ENCODE peak calls at places on chromosomes 11 and 22, in seven cellular contexts. One of them, this sample, is unnamed.

GRCh38 chr22:24153353-24153752 is 27.9 kb upstream of the SUSD2 start:
- DNase-seq in OCI-LY7: peak
- DNase-seq in A549: no peak
- DNase-seq in heart left ventricle: no peak
- DNase-seq in K562: no peak
- DNase-seq in gastrocnemius medialis: no peak
- DNase-seq in nephron progenitor cell: no peak
- DNase-seq in this sample: no peak

GRCh38 chr11:75269896-75270295 is 29.3 kb downstream of the TPBGL start:
- DNase-seq in OCI-LY7: no peak
- DNase-seq in A549: no peak
- DNase-seq in heart left ventricle: peak
- DNase-seq in K562: no peak
- DNase-seq in gastrocnemius medialis: no peak
- DNase-seq in nephron progenitor cell: no peak
- DNase-seq in this sample: no peak

GRCh38 chr11:78365381-78365792 is 52.2 kb downstream of the GAB2 start:
- DNase-seq in OCI-LY7: no peak
- DNase-seq in A549: no peak
- DNase-seq in heart left ventricle: no peak
- DNase-seq in K562: no peak
- DNase-seq in gastrocnemius medialis: no peak
- DNase-seq in nephron progenitor cell: no peak
- DNase-seq in this sample: no peak

GRCh38 chr22:39690901-39691620 is 120.5 kb downstream of the CACNA1I start:
- DNase-seq in OCI-LY7: no peak
- DNase-seq in A549: no peak
- DNase-seq in heart left ventricle: no peak
- DNase-seq in K562: peak
- DNase-seq in gastrocnemius medialis: no peak
- DNase-seq in nephron progenitor cell: peak
- DNase-seq in this sample: no peak

GRCh38 chr11:93842461-93842860 is 8.0 kb downstream of the VSTM5 start:
- DNase-seq in OCI-LY7: no peak
- DNase-seq in A549: no peak
- DNase-seq in heart left ventricle: no peak
- DNase-seq in K562: peak
- DNase-seq in gastrocnemius medialis: no peak
- DNase-seq in nephron progenitor cell: no peak
- DNase-seq in this sample: no peak

GRCh38 chr11:77361184-77361583 is 59.7 kb upstream of the GDPD4 start:
- DNase-seq in OCI-LY7: no peak
- DNase-seq in A549: no peak
- DNase-seq in heart left ventricle: no peak
- DNase-seq in K562: no peak
- DNase-seq in gastrocnemius medialis: no peak
- DNase-seq in nephron progenitor cell: no peak
- DNase-seq in this sample: no peak

GRCh38 chr11:44737222-44737621 is 10.5 kb downstream of the TSPAN18 start:
- DNase-seq in OCI-LY7: no peak
- DNase-seq in A549: no peak
- DNase-seq in heart left ventricle: no peak
- DNase-seq in K562: no peak
- DNase-seq in gastrocnemius medialis: no peak
- DNase-seq in nephron progenitor cell: no peak
- DNase-seq in this sample: no peak

GRCh38 chr11:80593981-80594380 is 1153.2 kb upstream of the TENM4 start:
- DNase-seq in OCI-LY7: no peak
- DNase-seq in A549: no peak
- DNase-seq in heart left ventricle: no peak
- DNase-seq in K562: no peak
- DNase-seq in gastrocnemius medialis: no peak
- DNase-seq in nephron progenitor cell: no peak
- DNase-seq in this sample: no peak

GRCh38 chr11:44312876-44313275 is 2.9 kb upstream of the ALX4 start:
- DNase-seq in OCI-LY7: no peak
- DNase-seq in A549: no peak
- DNase-seq in heart left ventricle: no peak
- DNase-seq in K562: no peak
- DNase-seq in gastrocnemius medialis: no peak
- DNase-seq in nephron progenitor cell: no peak
- DNase-seq in this sample: no peak

GRCh38 chr11:65207918-65208784 is 26.4 kb downstream of the CAPN1 start:
- DNase-seq in OCI-LY7: no peak
- DNase-seq in A549: no peak
- DNase-seq in heart left ventricle: no peak
- DNase-seq in K562: no peak
- DNase-seq in gastrocnemius medialis: no peak
- DNase-seq in nephron progenitor cell: no peak
- DNase-seq in this sample: no peak

GRCh38 chr11:113447621-113448310 is 27.4 kb downstream of the DRD2 start:
- DNase-seq in OCI-LY7: no peak
- DNase-seq in A549: no peak
- DNase-seq in heart left ventricle: no peak
- DNase-seq in K562: no peak
- DNase-seq in gastrocnemius medialis: no peak
- DNase-seq in nephron progenitor cell: no peak
- DNase-seq in this sample: no peak

GRCh38 chr11:3865388-3866193 is 10.1 kb downstream of the STIM1 start:
- DNase-seq in OCI-LY7: peak
- DNase-seq in A549: no peak
- DNase-seq in heart left ventricle: no peak
- DNase-seq in K562: no peak
- DNase-seq in gastrocnemius medialis: no peak
- DNase-seq in nephron progenitor cell: no peak
- DNase-seq in this sample: no peak

GRCh38 chr11:2587976-2588748 is 111.6 kb downstream of the KCNQ1OT1 start:
- DNase-seq in OCI-LY7: no peak
- DNase-seq in A549: no peak
- DNase-seq in heart left ventricle: peak
- DNase-seq in K562: no peak
- DNase-seq in gastrocnemius medialis: no peak
- DNase-seq in nephron progenitor cell: no peak
- DNase-seq in this sample: peak

GRCh38 chr11:12246989-12247388 is 130.4 kb upstream of the PARVA start:
- DNase-seq in OCI-LY7: no peak
- DNase-seq in A549: no peak
- DNase-seq in heart left ventricle: no peak
- DNase-seq in K562: no peak
- DNase-seq in gastrocnemius medialis: no peak
- DNase-seq in nephron progenitor cell: no peak
- DNase-seq in this sample: no peak

GRCh38 chr11:86459682-86460460 is 85.2 kb downstream of the CCDC81 start:
- DNase-seq in OCI-LY7: no peak
- DNase-seq in A549: peak
- DNase-seq in heart left ventricle: peak
- DNase-seq in K562: no peak
- DNase-seq in gastrocnemius medialis: no peak
- DNase-seq in nephron progenitor cell: no peak
- DNase-seq in this sample: no peak

GRCh38 chr22:41367039-41367679 is 14.6 kb upstream of the TEF start:
- DNase-seq in OCI-LY7: no peak
- DNase-seq in A549: peak
- DNase-seq in heart left ventricle: peak
- DNase-seq in K562: peak
- DNase-seq in gastrocnemius medialis: peak
- DNase-seq in nephron progenitor cell: peak
- DNase-seq in this sample: no peak

GRCh38 chr22:43151251-43152000 is at the start of gene TSPO:
- DNase-seq in OCI-LY7: peak
- DNase-seq in A549: peak
- DNase-seq in heart left ventricle: peak
- DNase-seq in K562: peak
- DNase-seq in gastrocnemius medialis: peak
- DNase-seq in nephron progenitor cell: peak
- DNase-seq in this sample: peak

GRCh38 chr11:94790771-94791180 is 22.6 kb downstream of the AMOTL1 start:
- DNase-seq in OCI-LY7: no peak
- DNase-seq in A549: no peak
- DNase-seq in heart left ventricle: no peak
- DNase-seq in K562: no peak
- DNase-seq in gastrocnemius medialis: no peak
- DNase-seq in nephron progenitor cell: no peak
- DNase-seq in this sample: no peak

GRCh38 chr22:47282851-47283250 is 520.4 kb downstream of the TBC1D22A start:
- DNase-seq in OCI-LY7: no peak
- DNase-seq in A549: no peak
- DNase-seq in heart left ventricle: no peak
- DNase-seq in K562: no peak
- DNase-seq in gastrocnemius medialis: no peak
- DNase-seq in nephron progenitor cell: no peak
- DNase-seq in this sample: no peak

GRCh38 chr11:68081691-68082090 is 39.5 kb downstream of the CHKA start:
- DNase-seq in OCI-LY7: no peak
- DNase-seq in A549: no peak
- DNase-seq in heart left ventricle: no peak
- DNase-seq in K562: no peak
- DNase-seq in gastrocnemius medialis: peak
- DNase-seq in nephron progenitor cell: no peak
- DNase-seq in this sample: no peak

GRCh38 chr11:15095736-15096228 is 18.9 kb upstream of the INSC start:
- DNase-seq in OCI-LY7: no peak
- DNase-seq in A549: no peak
- DNase-seq in heart left ventricle: no peak
- DNase-seq in K562: no peak
- DNase-seq in gastrocnemius medialis: no peak
- DNase-seq in nephron progenitor cell: no peak
- DNase-seq in this sample: no peak

GRCh38 chr11:68998390-68998911 is 14.6 kb downstream of the MRGPRF start:
- DNase-seq in OCI-LY7: no peak
- DNase-seq in A549: no peak
- DNase-seq in heart left ventricle: no peak
- DNase-seq in K562: no peak
- DNase-seq in gastrocnemius medialis: no peak
- DNase-seq in nephron progenitor cell: no peak
- DNase-seq in this sample: no peak

GRCh38 chr22:19047993-19048392 is 74.2 kb downstream of the DGCR2 start:
- DNase-seq in OCI-LY7: no peak
- DNase-seq in A549: no peak
- DNase-seq in heart left ventricle: no peak
- DNase-seq in K562: no peak
- DNase-seq in gastrocnemius medialis: no peak
- DNase-seq in nephron progenitor cell: no peak
- DNase-seq in this sample: no peak

GRCh38 chr22:19048531-19048930 is 73.7 kb downstream of the DGCR2 start:
- DNase-seq in OCI-LY7: no peak
- DNase-seq in A549: no peak
- DNase-seq in heart left ventricle: no peak
- DNase-seq in K562: no peak
- DNase-seq in gastrocnemius medialis: no peak
- DNase-seq in nephron progenitor cell: no peak
- DNase-seq in this sample: no peak

GRCh38 chr22:19045094-19045493 is 77.1 kb downstream of the DGCR2 start:
- DNase-seq in OCI-LY7: no peak
- DNase-seq in A549: no peak
- DNase-seq in heart left ventricle: no peak
- DNase-seq in K562: no peak
- DNase-seq in gastrocnemius medialis: no peak
- DNase-seq in nephron progenitor cell: no peak
- DNase-seq in this sample: no peak

GRCh38 chr22:19046287-19046686 is 75.9 kb downstream of the DGCR2 start:
- DNase-seq in OCI-LY7: no peak
- DNase-seq in A549: no peak
- DNase-seq in heart left ventricle: no peak
- DNase-seq in K562: no peak
- DNase-seq in gastrocnemius medialis: no peak
- DNase-seq in nephron progenitor cell: no peak
- DNase-seq in this sample: no peak

GRCh38 chr22:19046719-19047609 is 75.2 kb downstream of the DGCR2 start:
- DNase-seq in OCI-LY7: no peak
- DNase-seq in A549: no peak
- DNase-seq in heart left ventricle: no peak
- DNase-seq in K562: no peak
- DNase-seq in gastrocnemius medialis: no peak
- DNase-seq in nephron progenitor cell: no peak
- DNase-seq in this sample: no peak
- TF ChIP-seq CTCF in OCI-LY7: no peak
- TF ChIP-seq CTCF in A549: no peak
- TF ChIP-seq CTCF in heart left ventricle: no peak
- TF ChIP-seq CTCF in K562: no peak
- TF ChIP-seq CTCF in gastrocnemius medialis: no peak
- TF ChIP-seq CTCF in nephron progenitor cell: no peak
- TF ChIP-seq CTCF in this sample: no peak

DNA sequence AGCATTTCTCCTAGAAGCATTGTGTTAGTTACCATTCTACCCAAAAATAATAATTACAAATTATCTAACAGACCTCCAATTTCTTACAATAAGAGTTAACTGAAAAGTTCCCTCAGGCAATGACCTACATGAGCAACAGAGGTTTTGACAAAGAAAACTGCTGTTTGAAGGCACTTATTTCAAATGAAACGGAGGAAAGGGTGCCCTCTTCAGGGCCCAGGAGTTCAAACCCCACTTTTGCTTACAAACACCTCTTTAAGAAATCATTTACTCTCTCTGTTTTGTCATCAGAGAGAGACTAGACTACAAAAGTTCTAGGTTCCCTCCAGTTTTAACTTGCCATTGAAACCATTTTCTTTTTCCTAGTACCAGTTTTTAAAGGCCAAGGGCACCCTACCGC is 56.7 kb downstream of the AMBRA1 start:
- DNase-seq in OCI-LY7: no peak
- DNase-seq in A549: no peak
- DNase-seq in heart left ventricle: no peak
- DNase-seq in K562: no peak
- DNase-seq in gastrocnemius medialis: no peak
- DNase-seq in nephron progenitor cell: no peak
- DNase-seq in this sample: no peak
- TF ChIP-seq CTCF in OCI-LY7: peak
- TF ChIP-seq CTCF in A549: peak
- TF ChIP-seq CTCF in heart left ventricle: no peak
- TF ChIP-seq CTCF in K562: peak
- TF ChIP-seq CTCF in gastrocnemius medialis: no peak
- TF ChIP-seq CTCF in nephron progenitor cell: no peak
- TF ChIP-seq CTCF in this sample: no peak

DNA sequence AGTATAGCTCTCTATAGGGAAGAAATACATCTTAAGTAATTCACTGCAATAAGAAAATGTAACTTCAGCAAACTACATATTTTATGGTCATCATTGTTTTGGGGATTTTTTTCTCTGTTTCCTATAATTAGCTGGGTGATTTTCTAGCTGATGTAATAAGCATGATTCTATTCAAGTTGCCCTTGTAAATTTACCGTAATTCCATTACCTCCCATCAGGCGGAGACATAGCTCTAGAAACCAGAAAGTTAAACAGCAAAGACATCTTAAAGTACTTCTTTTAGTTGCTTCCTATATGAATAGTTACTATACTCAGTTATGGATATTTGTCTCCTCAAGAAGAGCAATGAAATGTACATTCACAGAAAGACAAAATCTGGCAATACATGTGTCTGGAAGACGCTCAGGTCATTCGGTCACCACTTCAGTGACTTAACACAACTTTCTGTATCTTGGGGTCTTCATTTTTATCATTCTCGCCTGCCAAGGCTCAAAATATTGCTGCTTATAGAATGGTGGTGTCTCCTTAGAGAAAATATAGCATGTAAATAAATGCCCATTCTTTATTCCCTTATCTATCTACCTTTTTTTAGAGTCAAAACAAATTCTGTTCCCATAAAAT is 239.9 kb upstream of the ZC3H12C start:
- DNase-seq in OCI-LY7: peak
- DNase-seq in A549: no peak
- DNase-seq in heart left ventricle: no peak
- DNase-seq in K562: peak
- DNase-seq in gastrocnemius medialis: no peak
- DNase-seq in nephron progenitor cell: peak
- DNase-seq in this sample: peak
- TF ChIP-seq CTCF in OCI-LY7: peak
- TF ChIP-seq CTCF in A549: peak
- TF ChIP-seq CTCF in heart left ventricle: peak
- TF ChIP-seq CTCF in K562: peak
- TF ChIP-seq CTCF in gastrocnemius medialis: no peak
- TF ChIP-seq CTCF in nephron progenitor cell: peak
- TF ChIP-seq CTCF in this sample: peak

GRCh38 chr22:30695351-30695762 is 683 bp downstream of the OSBP2 start:
- DNase-seq in OCI-LY7: no peak
- DNase-seq in A549: no peak
- DNase-seq in heart left ventricle: no peak
- DNase-seq in K562: no peak
- DNase-seq in gastrocnemius medialis: no peak
- DNase-seq in nephron progenitor cell: no peak
- DNase-seq in this sample: no peak
- TF ChIP-seq CTCF in OCI-LY7: no peak
- TF ChIP-seq CTCF in A549: no peak
- TF ChIP-seq CTCF in heart left ventricle: no peak
- TF ChIP-seq CTCF in K562: no peak
- TF ChIP-seq CTCF in gastrocnemius medialis: no peak
- TF ChIP-seq CTCF in nephron progenitor cell: no peak
- TF ChIP-seq CTCF in this sample: no peak